ENCODE peak calls at places on chromosome 20, in four cellular contexts. I, A, H and D are unnamed samples.

GRCh38 chr20:49104365-49104648 is 58.2 kb downstream of the CSE1L start:
- DNase-seq in I (no peak), A (no peak), H (no peak), D (no peak)

GRCh38 chr20:51961964-51962761 is 159.8 kb upstream of the SALL4 start:
- DNase-seq in I (no peak), A (no peak), H (no peak), D (no peak)

GRCh38 chr20:13028001-13028400 is 19.2 kb downstream of the SPTLC3 start:
- DNase-seq in I (no peak), A (no peak), H (no peak), D (no peak)

GRCh38 chr20:11170025-11170424 is 496.2 kb upstream of the JAG1 start:
- DNase-seq in I (no peak), A (no peak), H (no peak), D (no peak)

GRCh38 chr20:48769111-48769879 is 58.5 kb downstream of the PREX1 start:
- DNase-seq in I (no peak), A (peak), H (no peak), D (no peak)

GRCh38 chr20:16860914-16861313 is 112.8 kb downstream of the OTOR start:
- DNase-seq in I (no peak), A (no peak), H (no peak), D (no peak)

GRCh38 chr20:56442381-56443365 is 25.8 kb upstream of the RTF2 start:
- DNase-seq in I (no peak), A (no peak), H (no peak), D (no peak)

GRCh38 chr20:25285091-25285647 is 37.3 kb downstream of the PYGB start:
- DNase-seq in I (no peak), A (no peak), H (no peak), D (no peak)

GRCh38 chr20:12762725-12763124 is 246.0 kb upstream of the SPTLC3 start:
- DNase-seq in I (no peak), A (no peak), H (no peak), D (no peak)

GRCh38 chr20:9179193-9179802 is 110.4 kb downstream of the PLCB4 start:
- DNase-seq in I (no peak), A (no peak), H (no peak), D (no peak)

GRCh38 chr20:31652917-31653385 is 15.2 kb downstream of the COX4I2 start:
- DNase-seq in I (no peak), A (no peak), H (no peak), D (no peak)

GRCh38 chr20:24605937-24606455 is 136.6 kb downstream of the SYNDIG1 start:
- DNase-seq in I (no peak), A (no peak), H (no peak), D (no peak)

GRCh38 chr20:9279905-9280304 is 211.0 kb downstream of the PLCB4 start:
- DNase-seq in I (no peak), A (no peak), H (no peak), D (no peak)

GRCh38 chr20:10255846-10256245 is 37.2 kb downstream of the SNAP25 start:
- DNase-seq in I (no peak), A (no peak), H (no peak), D (no peak)

GRCh38 chr20:14415492-14415891 is 78.1 kb upstream of the FLRT3 start:
- DNase-seq in I (no peak), A (no peak), H (no peak), D (no peak)

GRCh38 chr20:37347891-37348642 is 2.1 kb downstream of the SRC start:
- DNase-seq in I (no peak), A (no peak), H (no peak), D (no peak)

GRCh38 chr20:45341939-45342862 is 6.0 kb downstream of the SDC4 start:
- DNase-seq in I (no peak), A (no peak), H (peak), D (no peak)

GRCh38 chr20:14470977-14471642 is 133.7 kb upstream of the FLRT3 start:
- DNase-seq in I (no peak), A (no peak), H (no peak), D (no peak)

GRCh38 chr20:54293526-54293925 is 85.6 kb downstream of the PFDN4 start:
- DNase-seq in I (no peak), A (no peak), H (no peak), D (no peak)

GRCh38 chr20:48128436-48128835 is 343.2 kb upstream of the SULF2 start:
- DNase-seq in I (no peak), A (no peak), H (no peak), D (no peak)

GRCh38 chr20:44041001-44041400 is 126.3 kb downstream of the TOX2 start:
- DNase-seq in I (no peak), A (no peak), H (no peak), D (no peak)

GRCh38 chr20:52269327-52269726 is 77.7 kb upstream of the ZFP64 start:
- DNase-seq in I (no peak), A (no peak), H (no peak), D (no peak)

GRCh38 chr20:8121666-8122065 is 10.4 kb upstream of the PLCB1 start:
- DNase-seq in I (no peak), A (no peak), H (no peak), D (no peak)

GRCh38 chr20:5168582-5169396 is 42.0 kb downstream of the CDS2 start:
- DNase-seq in I (no peak), A (no peak), H (no peak), D (no peak)

GRCh38 chr20:47453167-47453782 is 48.4 kb upstream of the NCOA3 start:
- DNase-seq in I (peak), A (no peak), H (peak), D (peak)

GRCh38 chr20:32999603-33000250 is 4.5 kb downstream of the SUN5 start:
- DNase-seq in I (no peak), A (no peak), H (peak), D (no peak)

GRCh38 chr20:14336667-14337066 is 745 bp downstream of the FLRT3 start:
- DNase-seq in I (no peak), A (no peak), H (peak), D (no peak)

GRCh38 chr20:4025679-4026078 is 10.3 kb upstream of the RNF24 start:
- DNase-seq in I (no peak), A (peak), H (no peak), D (no peak)

GRCh38 chr20:33645421-33645820 is 16.7 kb upstream of the C20orf144 start:
- DNase-seq in I (no peak), A (no peak), H (no peak), D (no peak)

GRCh38 chr20:36836591-36837329 is 39.2 kb upstream of the TLDC2 start:
- DNase-seq in I (no peak), A (peak), H (peak), D (peak)

GRCh38 chr20:33697129-33697528 is 10.9 kb upstream of the E2F1 start:
- DNase-seq in I (no peak), A (no peak), H (no peak), D (no peak)

GRCh38 chr20:53950578-53950977 is 119.8 kb downstream of the BCAS1 start:
- DNase-seq in I (no peak), A (no peak), H (no peak), D (no peak)

GRCh38 chr20:50014570-50015562 is 32.1 kb downstream of the SNAI1 start:
- DNase-seq in I (no peak), A (no peak), H (no peak), D (no peak)

GRCh38 chr20:23963941-23964340 is 24.6 kb downstream of the GGTLC1 start:
- DNase-seq in I (no peak), A (no peak), H (no peak), D (no peak)

DNA sequence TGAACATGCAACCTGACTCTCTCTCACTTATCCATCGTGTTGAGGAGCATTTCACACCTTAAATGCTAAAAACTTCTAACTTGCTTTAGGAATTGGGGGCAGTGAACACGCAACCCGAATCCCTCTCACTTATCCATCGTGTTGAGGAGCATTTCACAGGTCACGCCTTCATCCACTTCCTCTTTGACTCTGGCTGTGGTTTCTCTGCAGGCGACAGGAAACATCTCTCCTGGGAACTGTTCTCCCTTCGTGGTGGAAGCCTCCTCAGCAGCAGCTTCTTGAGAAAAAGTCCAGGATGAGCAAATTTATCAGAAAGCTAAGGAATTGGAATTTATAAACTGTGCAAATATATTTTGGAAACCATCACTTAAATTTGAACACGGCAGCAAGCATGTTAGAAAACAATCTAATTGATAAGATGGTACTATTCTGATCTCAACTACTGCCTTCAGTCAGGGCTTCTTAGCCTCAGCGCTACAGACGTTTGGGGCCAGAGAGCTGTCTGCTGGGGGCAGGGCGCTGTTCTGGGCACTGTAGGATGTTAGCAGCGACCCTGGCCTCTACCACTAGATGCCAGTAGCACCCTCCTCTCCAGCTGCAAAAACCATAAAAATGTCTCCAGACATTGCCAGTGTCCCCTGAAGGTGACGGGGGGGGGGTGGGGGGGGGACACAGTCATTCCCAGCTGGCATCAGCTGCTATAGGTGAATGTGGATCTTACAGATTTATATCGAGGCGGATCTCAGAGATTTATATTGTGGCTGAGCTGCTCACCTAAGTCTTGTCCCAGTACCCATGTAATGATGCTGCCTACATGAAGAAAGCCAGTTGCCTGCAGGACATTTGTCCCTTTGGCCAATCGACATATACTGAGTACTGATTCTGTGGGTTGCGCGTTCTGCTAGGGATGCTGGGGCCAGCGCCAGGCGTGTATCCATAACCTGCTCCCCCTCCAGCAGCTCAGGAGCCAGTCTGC is 26.2 kb downstream of the CTCFL start:
- DNase-seq in I (no peak), A (no peak), H (no peak), D (no peak)
- TF ChIP-seq TAF1 in I (no peak), A (no peak), H (no peak), D (no peak)

DNA sequence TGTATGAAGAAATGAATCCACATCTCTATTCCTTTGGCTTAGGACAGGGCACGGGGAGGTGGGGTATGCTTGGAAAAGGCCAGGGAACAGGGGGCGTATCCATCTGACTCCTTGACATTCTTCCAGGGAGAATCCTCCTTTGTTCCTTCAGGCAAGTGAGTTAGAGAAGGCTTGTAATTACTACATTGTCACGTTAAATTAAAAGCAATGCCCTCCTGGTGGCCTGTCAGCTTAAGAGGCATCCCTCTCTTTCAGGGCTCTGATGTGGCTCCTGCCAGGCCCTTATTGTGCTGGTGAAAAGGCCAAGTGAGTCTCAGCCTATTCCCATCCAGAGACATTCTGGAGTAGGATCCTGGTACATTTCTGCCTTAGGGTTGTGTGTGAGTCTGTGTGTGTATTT is 128.3 kb downstream of the FOXA2 start:
- DNase-seq in I (no peak), A (no peak), H (no peak), D (no peak)
- TF ChIP-seq POLR2AphosphoS5 in I (no peak), A (no peak), H (no peak), D (no peak)

DNA sequence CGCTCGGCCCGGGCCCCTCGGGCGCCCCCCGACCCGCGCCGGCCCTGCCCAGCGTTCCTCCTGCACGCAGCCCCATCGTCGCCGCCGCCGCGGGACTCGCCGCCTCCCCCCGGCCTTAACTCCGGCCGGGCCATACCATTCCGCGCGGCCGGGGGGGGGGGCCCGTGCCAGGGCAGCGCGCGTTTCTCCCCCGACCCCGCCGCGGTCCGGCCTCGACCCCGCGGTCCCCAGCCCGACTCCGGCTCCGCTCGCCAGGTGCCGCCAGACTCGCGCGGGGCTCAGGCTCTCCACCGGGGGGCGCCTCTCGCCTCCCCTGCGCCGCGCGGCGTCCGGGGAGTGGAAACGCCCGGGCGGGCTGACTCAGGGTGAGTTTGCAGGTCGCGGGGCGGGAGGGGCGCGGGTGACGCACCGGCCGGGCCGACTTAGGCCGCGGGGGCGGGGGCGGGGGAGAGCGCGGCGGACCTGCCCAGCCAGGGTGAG is at the start of gene SRXN1:
- DNase-seq in I (peak), A (peak), H (peak), D (peak)
- TF ChIP-seq POLR2A in I (peak), A (no peak), H (no peak), D (no peak)

DNA sequence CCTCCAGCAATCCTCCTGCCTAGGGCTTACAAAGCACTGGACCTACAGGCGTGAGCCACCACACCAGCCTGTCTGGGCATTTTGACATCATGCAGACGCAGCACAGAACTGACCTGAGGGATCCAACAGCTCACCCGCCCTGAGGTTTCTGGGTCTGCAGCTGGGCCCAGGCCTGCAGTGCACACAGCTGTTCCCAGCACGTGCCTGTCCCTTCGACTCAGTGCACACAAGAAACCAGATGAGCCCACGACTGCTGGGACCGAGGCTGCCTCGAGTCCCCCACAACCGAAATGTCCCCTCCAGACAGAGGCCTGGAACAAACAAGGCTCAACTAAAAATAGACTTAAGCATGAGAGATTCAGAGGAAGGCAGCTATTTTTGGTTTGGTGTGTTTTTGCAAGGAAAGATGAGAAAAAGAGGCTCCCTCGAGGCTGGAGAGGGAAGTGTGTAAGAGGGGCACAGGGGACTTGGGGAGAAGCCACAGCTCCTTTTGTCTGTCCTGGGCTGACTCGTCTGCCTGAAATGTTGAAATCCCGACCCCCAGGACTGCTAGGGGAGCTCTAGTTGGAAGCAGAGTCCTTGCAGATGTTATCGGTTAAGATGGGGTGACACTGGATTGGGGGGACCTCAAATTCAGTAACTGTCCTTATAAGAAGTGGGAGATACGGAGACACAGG is 66.3 kb downstream of the YTHDF1 start:
- DNase-seq in I (no peak), A (no peak), H (no peak), D (no peak)
- TF ChIP-seq TAF1 in I (no peak), A (no peak), H (no peak), D (no peak)

DNA sequence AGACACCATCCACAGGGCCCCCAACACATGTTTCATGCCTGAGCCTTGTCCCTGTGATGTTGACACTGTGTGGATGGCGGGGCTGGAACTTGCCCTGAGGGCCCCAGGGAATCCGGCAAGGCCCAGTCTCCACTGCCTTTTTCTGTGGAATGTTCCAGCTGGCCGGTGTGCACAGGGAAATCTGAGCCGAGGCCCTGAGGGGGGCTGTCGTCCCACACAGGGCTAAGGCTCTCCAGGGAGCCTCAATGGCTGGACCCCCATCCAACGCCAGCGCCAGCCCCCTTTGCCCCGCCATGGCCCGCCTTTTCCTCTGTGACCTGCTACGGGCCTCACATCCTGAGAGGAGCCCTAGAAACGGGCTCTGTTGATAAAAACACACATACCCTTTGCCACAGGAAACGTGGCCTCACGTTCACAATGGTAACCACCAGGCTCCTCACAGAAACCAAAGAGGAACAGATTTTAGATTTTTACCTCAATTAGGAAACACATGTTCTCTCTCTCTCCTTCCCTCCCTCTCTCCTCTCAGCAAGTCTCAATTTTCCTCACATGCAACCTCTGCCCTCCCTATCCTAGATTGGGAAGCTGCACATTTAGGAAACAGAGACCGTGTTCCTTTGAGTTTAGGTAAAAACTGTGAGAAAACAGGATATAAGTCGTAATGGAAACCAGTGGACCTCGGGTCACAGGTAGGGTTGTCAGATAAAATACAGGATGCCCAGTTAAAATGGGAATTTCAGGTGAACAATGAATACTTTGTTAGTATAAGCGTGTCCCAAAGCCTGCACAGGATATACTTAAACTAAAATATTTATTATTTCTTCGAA is 13.7 kb upstream of the ZNF831 start:
- DNase-seq in I (no peak), A (no peak), H (no peak), D (peak)
- TF ChIP-seq POLR2AphosphoS5 in I (no peak), A (no peak), H (no peak), D (no peak)

GRCh38 chr20:58907481-58908137 is 55.1 kb downstream of the GNAS start:
- DNase-seq in I (peak), A (peak), H (peak), D (peak)
- TF ChIP-seq POLR2A in I (peak), A (no peak), H (no peak), D (peak)

DNA sequence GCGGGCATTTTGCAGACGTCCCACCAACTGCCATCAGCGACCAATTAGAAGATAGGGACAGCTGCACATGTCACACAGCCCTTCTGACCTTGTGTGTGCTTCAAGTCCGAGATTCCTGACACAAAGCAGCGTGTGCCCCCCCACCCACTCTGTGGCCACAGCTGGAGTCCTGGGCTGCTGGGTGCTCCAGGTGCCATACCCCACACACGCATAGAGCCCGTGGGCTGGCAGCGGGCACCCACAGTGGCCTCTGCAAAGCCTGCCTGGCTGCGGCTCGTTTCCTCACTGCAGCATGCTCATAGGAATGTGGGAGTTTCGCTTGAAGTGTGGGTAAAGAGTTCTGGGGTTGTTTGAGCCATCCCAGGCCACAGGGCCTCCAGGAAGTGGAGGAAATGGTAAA is 2.5 kb upstream of the ADRM1 start:
- DNase-seq in I (no peak), A (no peak), H (no peak), D (no peak)
- TF ChIP-seq TAF1 in I (no peak), A (no peak), H (no peak), D (no peak)